ENCODE peak calls at places on chromosome X, in ten cellular contexts. One of them, this sample, is unnamed.
A peak's percentile ranks its signal among the peaks of the same experiment; 100 is the strongest.

GRCh38 chrX:4382273-4382672 is 668.8 kb upstream of the PRKX start:
- DNase-seq in Peyer's patch: no peak
- DNase-seq in GM10248: no peak
- DNase-seq in right lobe of liver: no peak
- DNase-seq in OCI-LY7: no peak
- DNase-seq in psoas muscle: no peak
- DNase-seq in GM23338: peak; percentile 55
- DNase-seq in lower leg skin: no peak
- DNase-seq in cardiac muscle cell: no peak
- DNase-seq in kidney epithelial cell: no peak
- DNase-seq in this sample: no peak

GRCh38 chrX:29542147-29542546 is 673.2 kb upstream of the MAGEB2 start:
- DNase-seq in Peyer's patch: no peak
- DNase-seq in GM10248: no peak
- DNase-seq in right lobe of liver: no peak
- DNase-seq in OCI-LY7: no peak
- DNase-seq in psoas muscle: no peak
- DNase-seq in GM23338: no peak
- DNase-seq in lower leg skin: no peak
- DNase-seq in cardiac muscle cell: no peak
- DNase-seq in kidney epithelial cell: no peak
- DNase-seq in this sample: no peak

GRCh38 chrX:115690554-115691216 is 129.7 kb downstream of the PLS3 start:
- DNase-seq in Peyer's patch: no peak
- DNase-seq in GM10248: peak; percentile 59
- DNase-seq in right lobe of liver: no peak
- DNase-seq in OCI-LY7: peak; percentile 31
- DNase-seq in psoas muscle: no peak
- DNase-seq in GM23338: peak; percentile 89
- DNase-seq in lower leg skin: no peak
- DNase-seq in cardiac muscle cell: peak; percentile 88
- DNase-seq in kidney epithelial cell: peak; percentile 70
- DNase-seq in this sample: no peak

GRCh38 chrX:12867746-12868145 is 874 bp downstream of the TLR7 start:
- DNase-seq in Peyer's patch: no peak
- DNase-seq in GM10248: no peak
- DNase-seq in right lobe of liver: no peak
- DNase-seq in OCI-LY7: no peak
- DNase-seq in psoas muscle: no peak
- DNase-seq in GM23338: no peak
- DNase-seq in lower leg skin: no peak
- DNase-seq in cardiac muscle cell: no peak
- DNase-seq in kidney epithelial cell: no peak
- DNase-seq in this sample: no peak

GRCh38 chrX:122475306-122475705 is 708.8 kb upstream of the GRIA3 start:
- DNase-seq in Peyer's patch: no peak
- DNase-seq in GM10248: no peak
- DNase-seq in right lobe of liver: no peak
- DNase-seq in OCI-LY7: no peak
- DNase-seq in psoas muscle: no peak
- DNase-seq in GM23338: no peak
- DNase-seq in lower leg skin: no peak
- DNase-seq in cardiac muscle cell: no peak
- DNase-seq in kidney epithelial cell: peak; percentile 1
- DNase-seq in this sample: no peak

GRCh38 chrX:11215191-11215921 is 77.9 kb upstream of the AMELX start:
- DNase-seq in Peyer's patch: no peak
- DNase-seq in GM10248: no peak
- DNase-seq in right lobe of liver: no peak
- DNase-seq in OCI-LY7: no peak
- DNase-seq in psoas muscle: no peak
- DNase-seq in GM23338: peak; percentile 67
- DNase-seq in lower leg skin: peak; percentile 84
- DNase-seq in cardiac muscle cell: no peak
- DNase-seq in kidney epithelial cell: no peak
- DNase-seq in this sample: no peak

GRCh38 chrX:53048169-53049126 is at the start of gene GPR173:
- DNase-seq in Peyer's patch: peak; percentile 56
- DNase-seq in GM10248: no peak
- DNase-seq in right lobe of liver: no peak
- DNase-seq in OCI-LY7: peak; percentile 56
- DNase-seq in psoas muscle: peak; percentile 49
- DNase-seq in GM23338: peak; percentile 57
- DNase-seq in lower leg skin: no peak
- DNase-seq in cardiac muscle cell: peak; percentile 79
- DNase-seq in kidney epithelial cell: no peak
- DNase-seq in this sample: no peak

GRCh38 chrX:26070882-26071281 is 67.3 kb upstream of the MAGEB18 start:
- DNase-seq in Peyer's patch: no peak
- DNase-seq in GM10248: no peak
- DNase-seq in right lobe of liver: no peak
- DNase-seq in OCI-LY7: no peak
- DNase-seq in psoas muscle: no peak
- DNase-seq in GM23338: no peak
- DNase-seq in lower leg skin: no peak
- DNase-seq in cardiac muscle cell: no peak
- DNase-seq in kidney epithelial cell: no peak
- DNase-seq in this sample: no peak

GRCh38 chrX:108322243-108322642 is 116.0 kb downstream of the COL4A6 start:
- DNase-seq in Peyer's patch: no peak
- DNase-seq in GM10248: no peak
- DNase-seq in right lobe of liver: no peak
- DNase-seq in OCI-LY7: no peak
- DNase-seq in psoas muscle: no peak
- DNase-seq in GM23338: no peak
- DNase-seq in lower leg skin: no peak
- DNase-seq in cardiac muscle cell: no peak
- DNase-seq in kidney epithelial cell: no peak
- DNase-seq in this sample: no peak

GRCh38 chrX:24694825-24695224 is 1.1 kb downstream of the POLA1 start:
- DNase-seq in Peyer's patch: no peak
- DNase-seq in GM10248: no peak
- DNase-seq in right lobe of liver: no peak
- DNase-seq in OCI-LY7: no peak
- DNase-seq in psoas muscle: no peak
- DNase-seq in GM23338: no peak
- DNase-seq in lower leg skin: no peak
- DNase-seq in cardiac muscle cell: no peak
- DNase-seq in kidney epithelial cell: no peak
- DNase-seq in this sample: no peak

GRCh38 chrX:17842769-17843525 is 18.2 kb downstream of the RAI2 start:
- DNase-seq in Peyer's patch: no peak
- DNase-seq in GM10248: no peak
- DNase-seq in right lobe of liver: no peak
- DNase-seq in OCI-LY7: no peak
- DNase-seq in psoas muscle: no peak
- DNase-seq in GM23338: no peak
- DNase-seq in lower leg skin: no peak
- DNase-seq in cardiac muscle cell: peak; percentile 20
- DNase-seq in kidney epithelial cell: no peak
- DNase-seq in this sample: no peak

GRCh38 chrX:154603438-154604430 is 15.3 kb downstream of the CTAG1B start:
- DNase-seq in Peyer's patch: no peak
- DNase-seq in GM10248: peak; percentile 2
- DNase-seq in right lobe of liver: no peak
- DNase-seq in OCI-LY7: no peak
- DNase-seq in psoas muscle: no peak
- DNase-seq in GM23338: no peak
- DNase-seq in lower leg skin: peak; percentile 77
- DNase-seq in cardiac muscle cell: peak; percentile 54
- DNase-seq in kidney epithelial cell: peak; percentile 54
- DNase-seq in this sample: no peak

GRCh38 chrX:10611441-10612090 is 8.8 kb downstream of the MID1 start:
- DNase-seq in Peyer's patch: no peak
- DNase-seq in GM10248: no peak
- DNase-seq in right lobe of liver: no peak
- DNase-seq in OCI-LY7: no peak
- DNase-seq in psoas muscle: no peak
- DNase-seq in GM23338: peak; percentile 44
- DNase-seq in lower leg skin: no peak
- DNase-seq in cardiac muscle cell: peak; percentile 41
- DNase-seq in kidney epithelial cell: no peak
- DNase-seq in this sample: no peak

GRCh38 chrX:69152398-69152797 is 12.9 kb downstream of the PJA1 start:
- DNase-seq in Peyer's patch: no peak
- DNase-seq in GM10248: no peak
- DNase-seq in right lobe of liver: peak; percentile 65
- DNase-seq in OCI-LY7: no peak
- DNase-seq in psoas muscle: peak; percentile 39
- DNase-seq in GM23338: no peak
- DNase-seq in lower leg skin: peak; percentile 88
- DNase-seq in cardiac muscle cell: no peak
- DNase-seq in kidney epithelial cell: no peak
- DNase-seq in this sample: no peak

DNA sequence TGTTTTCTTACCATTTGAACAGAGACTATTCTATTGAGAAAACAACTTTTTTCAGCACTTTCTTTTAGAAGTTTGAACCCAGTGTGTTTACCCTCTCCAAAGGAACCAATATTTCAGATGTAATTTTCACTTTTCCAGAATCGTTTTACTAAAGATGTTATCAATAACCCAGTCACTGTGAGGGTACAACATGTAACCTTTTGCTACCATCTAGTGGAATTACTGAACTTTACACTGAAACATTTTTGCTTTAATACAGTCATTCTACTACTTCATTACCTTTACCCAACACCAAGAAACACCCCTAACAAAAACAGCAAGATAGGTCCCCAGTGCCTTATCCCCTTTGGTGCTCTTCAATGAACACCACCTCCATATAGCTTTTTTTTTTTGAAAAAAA is 33.1 kb upstream of the PRDX4 start:
- DNase-seq in Peyer's patch: no peak
- DNase-seq in GM10248: no peak
- DNase-seq in right lobe of liver: no peak
- DNase-seq in OCI-LY7: no peak
- DNase-seq in psoas muscle: no peak
- DNase-seq in GM23338: no peak
- DNase-seq in lower leg skin: no peak
- DNase-seq in cardiac muscle cell: no peak
- DNase-seq in kidney epithelial cell: no peak
- DNase-seq in this sample: no peak
- TF ChIP-seq CTCF in Peyer's patch: no peak
- TF ChIP-seq CTCF in GM10248: no peak
- TF ChIP-seq CTCF in right lobe of liver: peak; percentile 18
- TF ChIP-seq CTCF in OCI-LY7: peak; percentile 48
- TF ChIP-seq CTCF in psoas muscle: peak; percentile 23
- TF ChIP-seq CTCF in GM23338: peak; percentile 18
- TF ChIP-seq CTCF in lower leg skin: no peak
- TF ChIP-seq CTCF in cardiac muscle cell: peak; percentile 7
- TF ChIP-seq CTCF in kidney epithelial cell: peak; percentile 5
- TF ChIP-seq CTCF in this sample: no peak

DNA sequence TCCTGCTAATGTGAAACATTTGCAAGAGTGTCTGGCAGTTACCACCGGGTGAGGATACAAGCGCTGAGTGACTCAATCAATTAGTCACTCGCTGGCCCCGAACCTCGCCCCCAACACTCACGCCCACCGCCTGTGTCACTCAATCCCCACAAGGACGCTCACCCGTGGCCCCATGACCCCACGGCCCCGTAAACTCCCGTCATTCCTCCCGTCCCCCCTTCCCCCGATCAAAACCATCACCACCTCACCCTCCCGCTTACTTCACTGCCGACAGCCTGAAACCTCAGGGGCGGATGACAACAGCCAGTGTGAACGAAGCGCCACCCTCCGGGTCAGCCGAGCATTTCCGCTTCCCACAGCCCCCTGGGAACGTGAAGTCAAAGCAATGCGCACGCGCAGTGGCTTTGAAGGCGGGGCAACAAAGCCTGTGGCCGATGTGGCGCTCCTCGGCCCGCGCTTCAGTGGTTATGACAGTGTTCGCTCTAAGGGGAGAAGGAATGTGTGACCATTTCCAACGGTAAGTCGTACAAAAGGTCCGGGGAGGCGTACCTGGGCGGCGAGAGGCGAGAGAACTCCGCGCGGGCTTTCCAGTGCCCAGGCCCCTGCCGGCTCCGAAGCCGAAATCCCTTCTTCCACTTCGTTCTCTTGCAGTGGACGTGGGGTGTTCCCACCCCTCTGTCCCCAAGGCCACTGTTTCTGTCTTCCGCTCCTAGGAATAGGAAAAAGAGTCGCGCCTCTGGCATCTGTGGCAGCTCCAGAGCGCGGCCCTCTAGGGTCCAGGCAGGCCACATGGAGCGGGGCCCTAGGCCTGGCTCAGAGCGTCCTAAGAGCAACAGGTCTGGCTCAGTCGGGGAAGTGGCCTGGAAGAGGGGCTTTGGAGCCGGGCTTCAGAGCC is at the start of gene ZNF674:
- DNase-seq in Peyer's patch: peak; percentile 91
- DNase-seq in GM10248: peak; percentile 89
- DNase-seq in right lobe of liver: peak; percentile 95
- DNase-seq in OCI-LY7: peak; percentile 94
- DNase-seq in psoas muscle: peak; percentile 92
- DNase-seq in GM23338: peak; percentile 92
- DNase-seq in lower leg skin: peak; percentile 97
- DNase-seq in cardiac muscle cell: peak; percentile 91
- DNase-seq in kidney epithelial cell: peak; percentile 61
- DNase-seq in this sample: peak; percentile 86
- TF ChIP-seq CTCF in Peyer's patch: no peak
- TF ChIP-seq CTCF in GM10248: peak; percentile 38
- TF ChIP-seq CTCF in right lobe of liver: peak; percentile 18
- TF ChIP-seq CTCF in OCI-LY7: peak; percentile 55
- TF ChIP-seq CTCF in psoas muscle: peak; percentile 12
- TF ChIP-seq CTCF in GM23338: peak; percentile 31
- TF ChIP-seq CTCF in lower leg skin: no peak
- TF ChIP-seq CTCF in cardiac muscle cell: peak; percentile 21
- TF ChIP-seq CTCF in kidney epithelial cell: peak; percentile 15
- TF ChIP-seq CTCF in this sample: no peak

GRCh38 chrX:136495043-136495442 is 2.3 kb upstream of the HTATSF1 start:
- DNase-seq in Peyer's patch: no peak
- DNase-seq in GM10248: no peak
- DNase-seq in right lobe of liver: no peak
- DNase-seq in OCI-LY7: no peak
- DNase-seq in psoas muscle: no peak
- DNase-seq in GM23338: no peak
- DNase-seq in lower leg skin: no peak
- DNase-seq in cardiac muscle cell: no peak
- DNase-seq in kidney epithelial cell: no peak
- DNase-seq in this sample: no peak
- TF ChIP-seq CTCF in Peyer's patch: no peak
- TF ChIP-seq CTCF in GM10248: no peak
- TF ChIP-seq CTCF in right lobe of liver: no peak
- TF ChIP-seq CTCF in OCI-LY7: no peak
- TF ChIP-seq CTCF in psoas muscle: no peak
- TF ChIP-seq CTCF in GM23338: no peak
- TF ChIP-seq CTCF in lower leg skin: no peak
- TF ChIP-seq CTCF in cardiac muscle cell: no peak
- TF ChIP-seq CTCF in kidney epithelial cell: no peak
- TF ChIP-seq CTCF in this sample: no peak

DNA sequence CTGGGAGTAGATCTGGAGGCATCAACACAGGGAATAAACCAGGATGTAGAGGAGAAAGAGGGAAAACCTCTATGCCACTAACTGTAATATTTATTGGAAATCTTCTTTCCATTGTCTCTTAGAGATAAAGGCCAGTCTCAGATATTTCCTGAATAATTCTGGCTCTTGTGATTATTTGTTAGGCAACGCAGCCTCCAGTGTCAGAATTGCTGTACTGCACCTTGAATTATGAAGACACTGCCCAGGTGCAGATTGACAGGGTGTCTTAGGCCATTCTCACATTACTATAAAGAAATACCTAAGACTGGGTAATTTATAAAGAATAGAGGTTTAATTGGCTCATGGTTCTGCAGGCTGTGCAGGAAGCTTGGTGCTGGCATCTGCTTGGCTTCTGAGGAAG is 100.7 kb upstream of the ZDHHC15 start:
- DNase-seq in Peyer's patch: no peak
- DNase-seq in GM10248: no peak
- DNase-seq in right lobe of liver: no peak
- DNase-seq in OCI-LY7: no peak
- DNase-seq in psoas muscle: no peak
- DNase-seq in GM23338: peak; percentile 49
- DNase-seq in lower leg skin: no peak
- DNase-seq in cardiac muscle cell: no peak
- DNase-seq in kidney epithelial cell: no peak
- DNase-seq in this sample: no peak
- TF ChIP-seq CTCF in Peyer's patch: no peak
- TF ChIP-seq CTCF in GM10248: no peak
- TF ChIP-seq CTCF in right lobe of liver: no peak
- TF ChIP-seq CTCF in OCI-LY7: peak; percentile 13
- TF ChIP-seq CTCF in psoas muscle: no peak
- TF ChIP-seq CTCF in GM23338: peak; percentile 42
- TF ChIP-seq CTCF in lower leg skin: no peak
- TF ChIP-seq CTCF in cardiac muscle cell: no peak
- TF ChIP-seq CTCF in kidney epithelial cell: no peak
- TF ChIP-seq CTCF in this sample: no peak

This sample was measured in activated B cell treated with CpG ODN at 0.5 μM for 24 hours.